ENCODE peak calls at places on chromosomes 7 and 10, in five cellular contexts. J, P, E, H and V are unnamed samples.

GRCh38 chr10:122531935-122532334 is 28.6 kb upstream of the DMBT1 start:
- DNase-seq in J (no peak), P (no peak), E (no peak), H (no peak), V (no peak)

GRCh38 chr7:87926581-87927461 is 7.2 kb upstream of the ADAM22 start:
- DNase-seq in J (peak; percentile 30), P (peak; percentile 95), E (no peak), H (peak; percentile 66), V (no peak)

GRCh38 chr7:110412614-110413013 is 678.3 kb upstream of the LRRN3 start:
- DNase-seq in J (no peak), P (no peak), E (no peak), H (no peak), V (no peak)

GRCh38 chr10:36880898-36881297 is 244.5 kb upstream of the ANKRD30A start:
- DNase-seq in J (peak; percentile 21), P (no peak), E (no peak), H (no peak), V (no peak)

GRCh38 chr7:146496657-146497056 is 380.1 kb downstream of the CNTNAP2 start:
- DNase-seq in J (no peak), P (no peak), E (no peak), H (no peak), V (no peak)

GRCh38 chr7:151271699-151272355 is 23.3 kb upstream of the SMARCD3 start:
- DNase-seq in J (peak; percentile 53), P (no peak), E (no peak), H (no peak), V (no peak)

GRCh38 chr10:22651276-22651980 is 63.0 kb downstream of the PIP4K2A start:
- DNase-seq in J (no peak), P (no peak), E (no peak), H (no peak), V (no peak)

GRCh38 chr7:112416127-112416526 is 34.1 kb upstream of the IFRD1 start:
- DNase-seq in J (no peak), P (no peak), E (no peak), H (no peak), V (no peak)

GRCh38 chr10:122498521-122498920 is 37.2 kb downstream of the HTRA1 start:
- DNase-seq in J (no peak), P (no peak), E (no peak), H (no peak), V (no peak)

GRCh38 chr7:142838461-142839213 is 16.2 kb upstream of the EPHB6 start:
- DNase-seq in J (no peak), P (no peak), E (peak; percentile 70), H (no peak), V (no peak)

GRCh38 chr10:2222631-2223030 is 485.3 kb upstream of the ADARB2 start:
- DNase-seq in J (no peak), P (no peak), E (no peak), H (no peak), V (no peak)

GRCh38 chr7:329691-330281 is 39.8 kb downstream of the FOXL3 start:
- DNase-seq in J (no peak), P (no peak), E (no peak), H (no peak), V (no peak)

GRCh38 chr7:104923010-104923421 is 91.0 kb upstream of the KMT2E start:
- DNase-seq in J (peak; percentile 84), P (peak; percentile 71), E (peak; percentile 55), H (peak; percentile 63), V (peak; percentile 87)

GRCh38 chr10:6669269-6669859 is 89.3 kb upstream of the PRKCQ start:
- DNase-seq in J (peak; percentile 14), P (no peak), E (peak; percentile 26), H (no peak), V (peak; percentile 44)

GRCh38 chr10:93597075-93597599 is 3.9 kb downstream of the RBP4 start:
- DNase-seq in J (peak; percentile 74), P (no peak), E (no peak), H (no peak), V (no peak)

GRCh38 chr10:35563266-35563891 is 41.8 kb upstream of the GJD4 start:
- DNase-seq in J (peak; percentile 64), P (peak; percentile 15), E (peak; percentile 75), H (peak; percentile 65), V (peak; percentile 49)

GRCh38 chr7:21617916-21618390 is 75.1 kb downstream of the DNAH11 start:
- DNase-seq in J (peak; percentile 79), P (no peak), E (no peak), H (no peak), V (no peak)

GRCh38 chr7:107501593-107501992 is 31.7 kb downstream of the GPR22 start:
- DNase-seq in J (peak; percentile 36), P (no peak), E (peak; percentile 55), H (no peak), V (peak; percentile 26)

GRCh38 chr7:101915000-101915399 is 97.6 kb downstream of the CUX1 start:
- DNase-seq in J (no peak), P (no peak), E (no peak), H (no peak), V (no peak)

GRCh38 chr7:101912711-101913110 is 95.3 kb downstream of the CUX1 start:
- DNase-seq in J (no peak), P (no peak), E (no peak), H (no peak), V (no peak)

GRCh38 chr7:101911800-101912705 is 94.6 kb downstream of the CUX1 start:
- DNase-seq in J (peak; percentile 63), P (no peak), E (peak; percentile 59), H (no peak), V (no peak)

GRCh38 chr7:101913247-101913721 is 95.9 kb downstream of the CUX1 start:
- DNase-seq in J (no peak), P (no peak), E (no peak), H (no peak), V (no peak)

GRCh38 chr7:101913876-101914275 is 96.5 kb downstream of the CUX1 start:
- DNase-seq in J (no peak), P (no peak), E (peak; percentile 79), H (no peak), V (no peak)
- TF ChIP-seq SRF in J (no peak), P (no peak), E (no peak), H (no peak), V (no peak)

GRCh38 chr10:54799491-54799890 is 1.5 kb downstream of the PCDH15 start:
- DNase-seq in J (no peak), P (no peak), E (no peak), H (no peak), V (no peak)
- TF ChIP-seq SRF in J (no peak), P (no peak), E (no peak), H (no peak), V (no peak)

GRCh38 chr7:84800846-84801245 is 386.0 kb downstream of the SEMA3D start:
- DNase-seq in J (no peak), P (no peak), E (no peak), H (no peak), V (no peak)
- TF ChIP-seq SRF in J (no peak), P (no peak), E (no peak), H (no peak), V (no peak)

DNA sequence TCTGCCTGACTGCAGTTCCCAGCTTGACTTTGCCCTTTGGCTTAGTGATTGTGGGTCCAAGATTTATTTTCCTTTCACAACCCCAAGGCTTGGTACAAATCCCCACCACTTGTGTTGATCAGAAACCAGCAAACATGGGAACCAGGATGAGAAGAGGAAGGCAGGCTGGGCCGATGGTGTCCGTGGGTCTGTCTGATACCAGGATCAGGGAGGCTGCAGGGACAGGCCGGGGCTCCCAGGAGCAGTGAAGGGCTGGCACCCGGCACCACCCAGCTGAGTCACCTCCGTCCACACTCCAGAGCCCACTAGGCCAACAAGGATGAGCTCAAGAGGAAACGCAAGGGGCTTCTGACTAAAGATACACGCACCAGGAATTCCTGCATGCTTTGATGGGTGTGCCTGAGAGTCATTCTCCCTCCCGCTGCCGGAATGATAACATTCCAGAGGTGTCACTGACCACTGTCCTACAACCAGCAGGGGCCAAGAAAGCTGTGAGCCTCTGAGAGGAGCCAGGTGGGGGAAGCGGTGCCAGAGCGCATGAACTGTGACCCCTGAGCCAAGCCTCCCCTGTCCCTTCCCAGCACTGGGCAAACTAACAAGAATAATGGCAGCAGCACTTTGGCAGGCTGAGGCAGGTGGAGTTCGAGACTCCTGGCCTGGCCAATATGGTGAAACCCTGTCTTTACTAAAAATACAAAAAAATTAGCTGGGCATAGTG is 29.2 kb upstream of the PROSER2 start:
- DNase-seq in J (peak; percentile 87), P (no peak), E (no peak), H (no peak), V (peak; percentile 86)
- TF ChIP-seq SRF in J (no peak), P (no peak), E (no peak), H (no peak), V (no peak)

GRCh38 chr10:101293007-101293723 is 60.8 kb upstream of the BTRC start:
- DNase-seq in J (no peak), P (no peak), E (no peak), H (peak; percentile 65), V (no peak)

GRCh38 chr10:101294109-101294508 is 59.9 kb upstream of the BTRC start:
- DNase-seq in J (no peak), P (no peak), E (no peak), H (no peak), V (no peak)

GRCh38 chr10:101290415-101290814 is 61.2 kb upstream of the LBX1 start:
- DNase-seq in J (no peak), P (no peak), E (no peak), H (no peak), V (no peak)

GRCh38 chr10:101291254-101292193 is 62.3 kb upstream of the LBX1 start:
- DNase-seq in J (peak; percentile 30), P (no peak), E (peak; percentile 78), H (peak; percentile 86), V (no peak)

DNA sequence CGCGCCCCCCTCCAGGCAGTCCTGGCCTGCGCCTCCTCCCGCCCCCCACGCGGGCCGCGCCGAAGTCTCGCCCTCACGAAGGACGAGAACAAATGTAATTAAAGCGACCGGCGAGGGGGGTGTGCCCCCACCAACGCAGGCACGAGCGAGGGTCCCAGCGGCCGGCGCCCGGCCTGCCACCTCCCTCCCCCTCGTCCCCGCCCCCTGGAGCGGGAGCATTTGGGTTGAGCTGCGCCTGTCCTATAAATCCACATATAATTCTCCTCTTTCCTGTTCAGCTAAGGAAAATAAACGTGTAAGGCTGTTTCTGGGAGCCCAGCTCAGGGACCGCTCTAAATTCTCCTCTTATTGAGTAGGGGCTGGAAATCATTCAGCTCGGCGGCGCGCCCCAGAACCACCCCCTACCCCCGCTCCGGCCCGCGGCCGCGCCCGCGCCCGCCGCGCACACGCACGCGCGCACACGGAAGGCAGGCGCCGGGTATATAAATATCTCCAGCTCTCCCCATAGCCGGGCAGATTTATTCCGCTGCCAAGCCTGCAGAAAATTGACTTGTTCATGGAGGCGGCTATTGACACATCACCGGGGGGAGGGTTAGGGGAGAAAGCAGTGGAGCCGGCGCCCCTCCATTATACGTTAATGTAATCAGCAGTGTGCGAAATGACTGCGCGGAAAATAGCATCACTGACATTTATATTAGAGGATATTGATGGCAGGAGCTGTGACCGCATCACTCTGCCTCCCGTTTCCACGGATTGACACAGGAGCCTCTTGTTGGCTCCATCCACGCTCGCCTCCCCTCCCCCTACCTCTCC is 61.6 kb upstream of the BTRC start:
- DNase-seq in J (no peak), P (no peak), E (peak; percentile 36), H (peak; percentile 65), V (no peak)
- TF ChIP-seq SRF in J (no peak), P (no peak), E (no peak), H (no peak), V (no peak)